ENCODE peak calls at places on chromosomes 2 and 18, in five cellular contexts. One of them, this sample, is unnamed.

GRCh38 chr2:14804912-14805311 is 172.4 kb downstream of the LRATD1 start:
- DNase-seq in kidney: no peak
- DNase-seq in adrenal gland: no peak
- DNase-seq in foreskin fibroblast: no peak
- DNase-seq in Caco-2: no peak
- DNase-seq in this sample: no peak

GRCh38 chr2:68646303-68646702 is 2.9 kb downstream of the PROKR1 start:
- DNase-seq in kidney: no peak
- DNase-seq in foreskin fibroblast: peak
- DNase-seq in adrenal gland: no peak
- DNase-seq in Caco-2: no peak
- DNase-seq in this sample: no peak

GRCh38 chr2:96083064-96083889 is 33.1 kb downstream of the ADRA2B start:
- DNase-seq in Caco-2: no peak
- DNase-seq in adrenal gland: peak
- DNase-seq in foreskin fibroblast: no peak
- DNase-seq in kidney: no peak
- DNase-seq in this sample: no peak

GRCh38 chr2:205012961-205013360 is 467.7 kb downstream of the PARD3B start:
- DNase-seq in kidney: no peak
- DNase-seq in adrenal gland: no peak
- DNase-seq in foreskin fibroblast: no peak
- DNase-seq in Caco-2: no peak
- DNase-seq in this sample: no peak

GRCh38 chr2:210199186-210199765 is 26.0 kb downstream of the ACADL start:
- DNase-seq in adrenal gland: no peak
- DNase-seq in foreskin fibroblast: peak
- DNase-seq in kidney: no peak
- DNase-seq in Caco-2: no peak
- DNase-seq in this sample: no peak

GRCh38 chr2:48569433-48569832 is 39.5 kb downstream of the STON1 start:
- DNase-seq in Caco-2: no peak
- DNase-seq in adrenal gland: no peak
- DNase-seq in kidney: no peak
- DNase-seq in foreskin fibroblast: no peak
- DNase-seq in this sample: no peak

GRCh38 chr2:8565399-8566154 is 116.3 kb upstream of the ID2 start:
- DNase-seq in kidney: peak
- DNase-seq in foreskin fibroblast: no peak
- DNase-seq in Caco-2: peak
- DNase-seq in adrenal gland: peak
- DNase-seq in this sample: no peak

GRCh38 chr2:66771359-66771978 is 336.5 kb downstream of the MEIS1 start:
- DNase-seq in kidney: no peak
- DNase-seq in foreskin fibroblast: peak
- DNase-seq in Caco-2: no peak
- DNase-seq in adrenal gland: no peak
- DNase-seq in this sample: no peak

GRCh38 chr2:152647417-152648010 is 69.7 kb downstream of the PRPF40A start:
- DNase-seq in adrenal gland: peak
- DNase-seq in Caco-2: no peak
- DNase-seq in kidney: no peak
- DNase-seq in foreskin fibroblast: peak
- DNase-seq in this sample: no peak

GRCh38 chr2:38620282-38620977 is 17.7 kb upstream of the HNRNPLL start:
- DNase-seq in adrenal gland: no peak
- DNase-seq in Caco-2: no peak
- DNase-seq in foreskin fibroblast: peak
- DNase-seq in kidney: no peak
- DNase-seq in this sample: peak

GRCh38 chr18:76986391-76986790 is 146.2 kb downstream of the MBP start:
- DNase-seq in kidney: no peak
- DNase-seq in foreskin fibroblast: no peak
- DNase-seq in adrenal gland: peak
- DNase-seq in Caco-2: no peak
- DNase-seq in this sample: no peak

GRCh38 chr2:227627769-227628168 is 10.5 kb downstream of the SCYGR4 start:
- DNase-seq in Caco-2: no peak
- DNase-seq in adrenal gland: no peak
- DNase-seq in foreskin fibroblast: no peak
- DNase-seq in kidney: no peak
- DNase-seq in this sample: no peak

GRCh38 chr2:10255189-10256030 is 47.3 kb upstream of the HPCAL1 start:
- DNase-seq in Caco-2: peak
- DNase-seq in adrenal gland: no peak
- DNase-seq in foreskin fibroblast: no peak
- DNase-seq in kidney: peak
- DNase-seq in this sample: no peak

GRCh38 chr2:105257981-105258380 is 16.4 kb downstream of the GPR45 start:
- DNase-seq in Caco-2: no peak
- DNase-seq in kidney: no peak
- DNase-seq in foreskin fibroblast: peak
- DNase-seq in adrenal gland: no peak
- DNase-seq in this sample: no peak

GRCh38 chr2:191950132-191950885 is 103.4 kb upstream of the CAVIN2 start:
- DNase-seq in foreskin fibroblast: peak
- DNase-seq in Caco-2: no peak
- DNase-seq in adrenal gland: no peak
- DNase-seq in kidney: no peak
- DNase-seq in this sample: no peak

GRCh38 chr2:171652411-171652775 is 34.9 kb upstream of the DYNC1I2 start:
- DNase-seq in Caco-2: no peak
- DNase-seq in adrenal gland: no peak
- DNase-seq in kidney: no peak
- DNase-seq in foreskin fibroblast: peak
- DNase-seq in this sample: no peak

GRCh38 chr18:48814490-48815181 is 136.1 kb downstream of the SMAD7 start:
- DNase-seq in adrenal gland: peak
- DNase-seq in Caco-2: no peak
- DNase-seq in foreskin fibroblast: no peak
- DNase-seq in kidney: peak
- DNase-seq in this sample: no peak

GRCh38 chr2:140154271-140154670 is 1374.1 kb upstream of the NXPH2 start:
- DNase-seq in foreskin fibroblast: no peak
- DNase-seq in adrenal gland: no peak
- DNase-seq in kidney: no peak
- DNase-seq in Caco-2: no peak
- DNase-seq in this sample: no peak

GRCh38 chr18:38350141-38350540 is 784.5 kb upstream of the CELF4 start:
- DNase-seq in kidney: no peak
- DNase-seq in adrenal gland: no peak
- DNase-seq in Caco-2: no peak
- DNase-seq in foreskin fibroblast: no peak
- DNase-seq in this sample: no peak

GRCh38 chr2:141517852-141518421 is 612.9 kb downstream of the LRP1B start:
- DNase-seq in Caco-2: no peak
- DNase-seq in adrenal gland: no peak
- DNase-seq in kidney: no peak
- DNase-seq in foreskin fibroblast: no peak
- DNase-seq in this sample: no peak

GRCh38 chr2:118127250-118127649 is 39.0 kb downstream of the INSIG2 start:
- DNase-seq in kidney: no peak
- DNase-seq in adrenal gland: no peak
- DNase-seq in Caco-2: no peak
- DNase-seq in foreskin fibroblast: no peak
- DNase-seq in this sample: no peak

GRCh38 chr2:202375611-202376408 is at the start of gene BMPR2:
- DNase-seq in foreskin fibroblast: peak
- DNase-seq in adrenal gland: peak
- DNase-seq in Caco-2: peak
- DNase-seq in kidney: peak
- DNase-seq in this sample: peak

GRCh38 chr2:202373490-202373889 is 2.6 kb upstream of the BMPR2 start:
- DNase-seq in kidney: no peak
- DNase-seq in Caco-2: no peak
- DNase-seq in adrenal gland: peak
- DNase-seq in foreskin fibroblast: peak
- DNase-seq in this sample: no peak

GRCh38 chr2:202377308-202377736 is 1.2 kb downstream of the BMPR2 start:
- DNase-seq in kidney: peak
- DNase-seq in adrenal gland: peak
- DNase-seq in foreskin fibroblast: peak
- DNase-seq in Caco-2: peak
- DNase-seq in this sample: no peak

GRCh38 chr2:202376460-202377307 is 557 bp downstream of the BMPR2 start:
- DNase-seq in foreskin fibroblast: no peak
- DNase-seq in Caco-2: peak
- DNase-seq in kidney: peak
- DNase-seq in adrenal gland: peak
- DNase-seq in this sample: peak

DNA sequence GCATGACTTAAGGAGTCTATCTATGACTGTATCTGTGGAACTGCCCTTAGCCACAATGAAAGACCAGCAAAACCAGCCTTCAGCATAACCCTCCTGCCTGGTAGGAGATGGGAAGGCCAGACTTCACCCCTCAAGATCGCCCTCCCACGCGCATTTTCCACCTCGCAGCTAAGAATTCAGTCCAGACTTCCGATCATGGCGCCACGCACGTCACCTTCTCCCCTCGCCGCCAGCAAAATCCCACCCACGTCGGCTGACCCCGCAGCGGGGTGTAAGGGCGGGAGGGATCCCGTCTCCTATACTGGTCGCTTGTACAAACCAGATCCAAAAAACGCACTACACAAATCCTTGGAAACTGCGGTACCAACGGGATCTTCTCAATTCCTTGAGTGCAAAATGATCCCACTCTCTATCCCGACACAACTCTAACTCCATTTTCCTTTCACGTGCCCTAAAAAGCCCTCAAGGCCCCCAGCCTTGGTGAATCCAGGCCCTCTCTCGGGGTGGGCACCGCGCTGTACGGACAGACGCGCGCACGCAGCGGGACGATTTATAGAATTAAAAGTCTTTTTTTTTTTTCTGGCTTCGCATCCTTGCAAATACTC is 1.0 kb upstream of the BMPR2 start:
- DNase-seq in adrenal gland: peak
- DNase-seq in foreskin fibroblast: peak
- DNase-seq in kidney: peak
- DNase-seq in Caco-2: peak
- DNase-seq in this sample: peak
- TF ChIP-seq CTCF in adrenal gland: no peak
- TF ChIP-seq CTCF in foreskin fibroblast: no peak
- TF ChIP-seq CTCF in kidney: no peak
- TF ChIP-seq CTCF in Caco-2: no peak
- TF ChIP-seq CTCF in this sample: no peak

DNA sequence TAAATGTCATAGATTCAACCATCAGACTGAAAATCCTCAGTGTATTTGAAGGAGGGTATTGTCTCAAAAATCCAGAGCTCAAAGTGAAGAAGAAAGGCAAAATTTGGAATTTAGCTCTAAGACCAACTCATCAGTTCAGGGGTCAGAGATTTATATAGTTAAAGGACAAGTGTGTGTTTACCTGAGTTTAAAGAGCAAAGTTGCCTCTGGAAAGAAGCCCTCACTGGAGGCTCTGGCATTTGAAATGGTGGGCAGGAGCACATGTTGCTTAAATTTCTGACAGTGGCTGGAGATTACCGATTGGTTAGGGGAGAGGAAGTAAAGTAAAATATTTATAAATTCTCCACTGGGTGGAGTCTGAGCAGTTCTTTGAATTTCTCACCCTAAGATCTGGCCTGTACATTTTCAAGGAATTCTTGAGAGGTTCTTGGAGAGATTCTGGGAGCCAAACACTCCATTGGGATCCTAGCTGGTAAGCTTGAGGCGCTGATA is at the start of gene KYNU:
- DNase-seq in foreskin fibroblast: peak
- DNase-seq in adrenal gland: no peak
- DNase-seq in Caco-2: no peak
- DNase-seq in kidney: no peak
- DNase-seq in this sample: no peak
- H3K4me3 ChIP-seq in foreskin fibroblast: no peak
- H3K4me3 ChIP-seq in adrenal gland: no peak
- H3K4me3 ChIP-seq in Caco-2: no peak
- H3K4me3 ChIP-seq in kidney: peak
- H3K4me3 ChIP-seq in this sample: no peak

GRCh38 chr2:62785216-62785615 is 79.7 kb downstream of the EHBP1 start:
- DNase-seq in adrenal gland: no peak
- DNase-seq in foreskin fibroblast: peak
- DNase-seq in kidney: no peak
- DNase-seq in Caco-2: no peak
- DNase-seq in this sample: no peak

GRCh38 chr2:62789918-62790317 is 84.4 kb downstream of the EHBP1 start:
- DNase-seq in kidney: no peak
- DNase-seq in adrenal gland: no peak
- DNase-seq in foreskin fibroblast: no peak
- DNase-seq in Caco-2: no peak
- DNase-seq in this sample: no peak

GRCh38 chr2:62785810-62786593 is 80.5 kb downstream of the EHBP1 start:
- DNase-seq in foreskin fibroblast: peak
- DNase-seq in kidney: no peak
- DNase-seq in Caco-2: no peak
- DNase-seq in adrenal gland: no peak
- DNase-seq in this sample: no peak

GRCh38 chr2:62789518-62789917 is 84.0 kb downstream of the EHBP1 start:
- DNase-seq in adrenal gland: no peak
- DNase-seq in kidney: no peak
- DNase-seq in Caco-2: no peak
- DNase-seq in foreskin fibroblast: no peak
- DNase-seq in this sample: no peak

DNA sequence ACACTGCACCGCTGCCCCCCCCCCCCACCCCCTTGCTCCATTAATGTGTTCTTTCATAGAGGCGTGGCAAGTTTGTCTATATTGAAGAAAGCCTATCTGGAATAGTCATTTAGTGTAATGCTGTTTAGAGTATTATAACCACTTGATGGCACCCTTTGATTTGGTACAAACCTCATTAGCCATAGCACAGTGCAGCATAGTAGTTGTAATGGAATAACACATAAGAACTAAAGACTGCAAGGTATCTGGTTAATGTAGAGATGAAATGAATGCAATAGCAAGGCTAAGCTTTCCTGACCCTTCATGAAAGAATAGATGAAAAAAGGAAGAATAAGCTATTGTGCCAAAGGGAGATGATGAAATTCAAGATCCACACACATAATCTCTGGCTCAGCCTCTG is 81.9 kb downstream of the EHBP1 start:
- DNase-seq in Caco-2: no peak
- DNase-seq in kidney: no peak
- DNase-seq in foreskin fibroblast: peak
- DNase-seq in adrenal gland: no peak
- DNase-seq in this sample: peak
- TF ChIP-seq CTCF in Caco-2: no peak
- TF ChIP-seq CTCF in kidney: peak
- TF ChIP-seq CTCF in foreskin fibroblast: peak
- TF ChIP-seq CTCF in adrenal gland: peak
- TF ChIP-seq CTCF in this sample: peak

GRCh38 chr2:216694201-216694825 is 1.0 kb downstream of the IGFBP5 start:
- DNase-seq in foreskin fibroblast: peak
- DNase-seq in adrenal gland: peak
- DNase-seq in kidney: peak
- DNase-seq in Caco-2: no peak
- DNase-seq in this sample: no peak

GRCh38 chr2:216695401-216695821 is at the start of gene IGFBP5:
- DNase-seq in Caco-2: no peak
- DNase-seq in kidney: peak
- DNase-seq in foreskin fibroblast: peak
- DNase-seq in adrenal gland: peak
- DNase-seq in this sample: no peak

GRCh38 chr2:216692636-216693413 is 2.5 kb downstream of the IGFBP5 start:
- DNase-seq in Caco-2: no peak
- DNase-seq in foreskin fibroblast: peak
- DNase-seq in kidney: peak
- DNase-seq in adrenal gland: peak
- DNase-seq in this sample: no peak

GRCh38 chr2:216694826-216695217 is 527 bp downstream of the IGFBP5 start:
- DNase-seq in adrenal gland: no peak
- DNase-seq in foreskin fibroblast: no peak
- DNase-seq in Caco-2: no peak
- DNase-seq in kidney: no peak
- DNase-seq in this sample: no peak

GRCh38 chr2:216693414-216694100 is 1.8 kb downstream of the IGFBP5 start:
- DNase-seq in foreskin fibroblast: no peak
- DNase-seq in Caco-2: no peak
- DNase-seq in adrenal gland: no peak
- DNase-seq in kidney: no peak
- DNase-seq in this sample: no peak
- H3K4me3 ChIP-seq in foreskin fibroblast: peak
- H3K4me3 ChIP-seq in Caco-2: no peak
- H3K4me3 ChIP-seq in adrenal gland: no peak
- H3K4me3 ChIP-seq in kidney: peak
- H3K4me3 ChIP-seq in this sample: peak

This sample was measured in PC-9.